ENCODE peak calls at places on chromosomes 2 and 18, in eight cellular contexts. X is thyroid gland, O is BJ, I is IMR-90, V is pancreas, R is body of pancreas, U is suprapubic skin, K is lung. N is an unnamed sample. For H3K36me3 and H3K27me3, the result is how much of the 10 kb centered on the place peaks cover.

GRCh38 chr18:30522288-30522929 is 520.1 kb downstream of the DSC3 start:
- DNase-seq in X (no peak), O (no peak), I (no peak), V (no peak), R (no peak), U (no peak), K (no peak), N (no peak)

GRCh38 chr2:188078544-188078943 is 213.1 kb upstream of the GULP1 start:
- DNase-seq in X (no peak), O (no peak), I (no peak), V (no peak), R (no peak), U (no peak), K (no peak), N (no peak)

GRCh38 chr18:38688402-38688801 is 1122.8 kb upstream of the CELF4 start:
- DNase-seq in X (no peak), O (no peak), I (no peak), V (no peak), R (no peak), U (no peak), K (no peak), N (no peak)

GRCh38 chr18:12694032-12694431 is 8.5 kb downstream of the CEP76 start:
- DNase-seq in X (no peak), O (no peak), I (no peak), V (no peak), R (no peak), U (no peak), K (no peak), N (no peak)

GRCh38 chr2:54658548-54659207 is 64.8 kb upstream of the EML6 start:
- DNase-seq in X (no peak), O (peak), I (peak), V (no peak), R (no peak), U (no peak), K (no peak), N (peak)

GRCh38 chr2:189267491-189267890 is 87.9 kb upstream of the COL5A2 start:
- DNase-seq in X (no peak), O (no peak), I (peak), V (no peak), R (no peak), U (no peak), K (no peak), N (no peak)

GRCh38 chr2:175855794-175856453 is 146.1 kb downstream of the LNPK start:
- DNase-seq in X (no peak), O (no peak), I (peak), V (no peak), R (no peak), U (no peak), K (no peak), N (no peak)

GRCh38 chr2:203681978-203682377 is 24.5 kb upstream of the CD28 start:
- DNase-seq in X (no peak), O (no peak), I (no peak), V (no peak), R (no peak), U (no peak), K (no peak), N (no peak)

DNA sequence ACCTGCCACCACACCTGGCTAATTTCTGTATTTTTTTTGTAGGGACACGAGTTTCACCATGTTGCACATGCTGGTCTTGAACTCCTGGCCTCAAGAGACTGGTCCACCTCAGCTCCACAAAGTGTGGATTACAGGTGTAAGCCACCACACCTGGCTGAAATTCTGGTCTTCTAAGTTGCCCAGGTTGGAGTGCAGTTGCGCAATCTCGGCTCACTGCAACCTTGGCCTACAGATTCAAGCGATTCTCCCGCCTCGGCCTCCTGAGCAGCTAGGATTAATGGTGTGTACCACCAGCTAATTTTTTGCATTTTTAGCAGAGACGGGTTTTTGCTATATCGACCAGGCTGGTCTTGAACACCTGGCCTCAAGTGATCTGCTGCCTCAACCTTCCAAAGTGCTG is 5.6 kb downstream of the POLR2D start:
- DNase-seq in X (no peak), O (no peak), I (no peak), V (no peak), R (peak), U (no peak), K (no peak), N (no peak)
- H3K36me3 ChIP-seq in X (under half), O (under half), I (under half), V (under half), R (under half), U (under half), K (under half), N (under half)

DNA sequence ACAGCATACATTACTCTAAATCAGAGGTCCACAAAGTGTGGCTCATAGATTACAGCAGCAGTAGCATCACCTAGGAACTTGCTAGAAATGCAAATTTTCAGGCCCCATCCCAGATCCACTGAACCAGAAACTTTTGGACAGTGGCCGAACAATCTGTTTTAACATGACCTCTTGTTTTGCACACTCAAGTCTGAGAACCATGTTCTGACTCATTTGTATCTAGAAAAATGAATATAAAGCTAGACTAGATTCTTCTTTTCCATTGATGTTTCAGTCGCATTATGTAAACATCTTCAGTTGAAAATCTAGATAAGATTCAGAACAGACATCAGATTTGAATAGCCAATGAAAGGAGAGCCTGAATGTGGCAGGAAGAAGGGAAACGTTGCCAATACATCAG is 608.8 kb downstream of the LRP1B start:
- DNase-seq in X (peak), O (no peak), I (no peak), V (no peak), R (no peak), U (no peak), K (no peak), N (no peak)
- H3K27me3 ChIP-seq in X (under half), O (under half), I (under half), V (under half), R (under half), U (under half), K (under half), N (under half)

GRCh38 chr2:65186872-65187851 is 40.5 kb upstream of the ACTR2 start:
- DNase-seq in X (peak), O (no peak), I (peak), V (peak), R (peak), U (peak), K (peak), N (no peak)

GRCh38 chr2:65182570-65182969 is 45.1 kb upstream of the ACTR2 start:
- DNase-seq in X (no peak), O (no peak), I (no peak), V (no peak), R (no peak), U (no peak), K (no peak), N (no peak)

GRCh38 chr2:65186093-65186868 is 41.4 kb upstream of the ACTR2 start:
- DNase-seq in X (no peak), O (no peak), I (no peak), V (no peak), R (no peak), U (no peak), K (no peak), N (no peak)

DNA sequence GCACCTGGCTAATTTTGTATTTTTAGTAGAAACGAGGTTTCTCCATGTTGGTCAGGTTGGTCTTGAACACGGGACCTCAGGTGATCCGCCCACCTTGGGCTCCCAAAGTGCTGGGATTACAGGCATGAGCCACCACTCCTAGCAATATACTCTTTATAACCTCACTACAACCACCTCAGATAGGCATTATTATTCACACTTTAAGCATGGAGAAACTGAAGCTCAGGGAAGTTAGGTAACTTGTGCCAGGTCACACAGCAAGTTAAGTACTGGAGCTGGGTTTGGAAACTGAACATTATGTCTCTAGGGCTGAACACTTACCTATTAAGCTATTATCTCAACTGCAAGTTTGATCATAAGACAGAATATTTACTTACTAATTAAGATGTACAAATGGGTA is 42.6 kb upstream of the ACTR2 start:
- DNase-seq in X (no peak), O (no peak), I (no peak), V (no peak), R (no peak), U (no peak), K (no peak), N (no peak)
- TF ChIP-seq CTCF in X (no peak), O (no peak), I (no peak), V (no peak), R (no peak), U (no peak), K (no peak), N (no peak)

GRCh38 chr2:28408764-28409599 is 16.3 kb downstream of the FOSL2 start:
- DNase-seq in X (no peak), O (peak), I (peak), V (no peak), R (peak), U (no peak), K (no peak), N (no peak)
- H3K36me3 ChIP-seq in X (half or more), O (half or more), I (half or more), V (under half), R (under half), U (half or more), K (half or more), N (under half)

GRCh38 chr2:237480988-237481387 is 6.1 kb upstream of the MLPH start:
- DNase-seq in X (no peak), O (no peak), I (no peak), V (no peak), R (no peak), U (no peak), K (no peak), N (no peak)
- H3K27me3 ChIP-seq in X (under half), O (under half), I (under half), V (under half), R (under half), U (under half), K (under half), N (under half)

GRCh38 chr2:104932243-104932642 is 78.3 kb downstream of the POU3F3 start:
- DNase-seq in X (no peak), O (no peak), I (no peak), V (no peak), R (no peak), U (no peak), K (no peak), N (no peak)
- TF ChIP-seq CTCF in X (no peak), O (no peak), I (no peak), V (no peak), R (no peak), U (no peak), K (no peak), N (no peak)

DNA sequence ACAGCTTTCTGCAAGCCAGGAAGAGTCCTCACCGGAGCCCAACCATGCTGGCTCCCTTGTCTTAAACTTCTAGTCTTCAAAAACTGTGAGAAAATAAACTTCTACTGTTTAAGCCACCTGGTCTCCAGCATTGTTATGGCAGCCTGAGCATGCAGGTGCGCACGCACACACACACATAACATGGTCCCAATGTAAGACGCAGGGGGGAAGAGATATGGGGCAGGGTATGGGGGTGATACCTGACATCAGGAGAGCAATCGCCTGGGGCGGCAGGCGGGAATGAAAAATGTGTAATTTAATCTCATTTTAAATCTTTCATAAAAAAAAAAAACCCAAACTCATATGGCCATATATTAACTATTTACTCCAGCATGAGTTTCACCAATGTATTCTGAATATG is 18.0 kb downstream of the HJURP start:
- DNase-seq in X (no peak), O (no peak), I (no peak), V (no peak), R (no peak), U (peak), K (no peak), N (no peak)
- H3K36me3 ChIP-seq in X (under half), O (under half), I (under half), V (under half), R (under half), U (under half), K (under half), N (under half)